ENCODE peak calls at places on chromosome 10, in four cellular contexts. One of them, this sample, is unnamed.

GRCh38 chr10:108362306-108362705 is 1197.8 kb upstream of the SORCS1 start:
- DNase-seq in OCI-LY7: no peak
- DNase-seq in mammary epithelial cell: no peak
- DNase-seq in HepG2: no peak
- DNase-seq in this sample: no peak

GRCh38 chr10:112082134-112082533 is 101.4 kb downstream of the GPAM start:
- DNase-seq in OCI-LY7: no peak
- DNase-seq in mammary epithelial cell: no peak
- DNase-seq in HepG2: no peak
- DNase-seq in this sample: no peak

GRCh38 chr10:97915346-97915745 is 65.7 kb downstream of the GOLGA7B start:
- DNase-seq in OCI-LY7: no peak
- DNase-seq in mammary epithelial cell: no peak
- DNase-seq in HepG2: no peak
- DNase-seq in this sample: no peak

GRCh38 chr10:44992070-44992731 is 8.5 kb upstream of the ZNF22 start:
- DNase-seq in OCI-LY7: no peak
- DNase-seq in mammary epithelial cell: no peak
- DNase-seq in HepG2: no peak
- DNase-seq in this sample: no peak

GRCh38 chr10:63703113-63703670 is 182.0 kb downstream of the REEP3 start:
- DNase-seq in OCI-LY7: peak
- DNase-seq in mammary epithelial cell: no peak
- DNase-seq in HepG2: no peak
- DNase-seq in this sample: no peak

GRCh38 chr10:22086730-22087364 is 83.3 kb upstream of the DNAJC1 start:
- DNase-seq in OCI-LY7: no peak
- DNase-seq in mammary epithelial cell: peak
- DNase-seq in HepG2: peak
- DNase-seq in this sample: no peak

GRCh38 chr10:99612167-99612831 is 7.9 kb downstream of the SLC25A28 start:
- DNase-seq in OCI-LY7: peak
- DNase-seq in mammary epithelial cell: peak
- DNase-seq in HepG2: peak
- DNase-seq in this sample: peak

GRCh38 chr10:79984851-79985250 is 35.9 kb upstream of the SFTPD start:
- DNase-seq in OCI-LY7: no peak
- DNase-seq in mammary epithelial cell: peak
- DNase-seq in HepG2: no peak
- DNase-seq in this sample: no peak

GRCh38 chr10:97412891-97413304 is 11.8 kb upstream of the RRP12 start:
- DNase-seq in OCI-LY7: no peak
- DNase-seq in mammary epithelial cell: peak
- DNase-seq in HepG2: peak
- DNase-seq in this sample: peak

GRCh38 chr10:42783181-42783549 is 570 bp downstream of the BMS1 start:
- DNase-seq in OCI-LY7: no peak
- DNase-seq in mammary epithelial cell: peak
- DNase-seq in HepG2: peak
- DNase-seq in this sample: no peak

GRCh38 chr10:78892383-78893191 is 176.2 kb upstream of the ZMIZ1 start:
- DNase-seq in OCI-LY7: no peak
- DNase-seq in mammary epithelial cell: no peak
- DNase-seq in HepG2: no peak
- DNase-seq in this sample: no peak

GRCh38 chr10:43190775-43191174 is 52.5 kb downstream of the CSGALNACT2 start:
- DNase-seq in OCI-LY7: no peak
- DNase-seq in mammary epithelial cell: peak
- DNase-seq in HepG2: no peak
- DNase-seq in this sample: no peak

GRCh38 chr10:29590598-29591415 is 44.0 kb downstream of the SVIL start:
- DNase-seq in OCI-LY7: peak
- DNase-seq in mammary epithelial cell: peak
- DNase-seq in HepG2: peak
- DNase-seq in this sample: peak

GRCh38 chr10:97016728-97017473 is 168.9 kb downstream of the SLIT1 start:
- DNase-seq in OCI-LY7: peak
- DNase-seq in mammary epithelial cell: no peak
- DNase-seq in HepG2: no peak
- DNase-seq in this sample: peak

GRCh38 chr10:43132796-43133195 is 5.4 kb upstream of the CSGALNACT2 start:
- DNase-seq in OCI-LY7: no peak
- DNase-seq in mammary epithelial cell: no peak
- DNase-seq in HepG2: no peak
- DNase-seq in this sample: no peak

GRCh38 chr10:119640875-119641526 is 10.2 kb upstream of the BAG3 start:
- DNase-seq in OCI-LY7: no peak
- DNase-seq in mammary epithelial cell: no peak
- DNase-seq in HepG2: peak
- DNase-seq in this sample: peak

GRCh38 chr10:76303682-76304316 is 872.4 kb downstream of the LRMDA start:
- DNase-seq in OCI-LY7: peak
- DNase-seq in mammary epithelial cell: peak
- DNase-seq in HepG2: peak
- DNase-seq in this sample: peak

GRCh38 chr10:47370878-47371277 is 13.2 kb downstream of the ZNF488 start:
- DNase-seq in OCI-LY7: no peak
- DNase-seq in mammary epithelial cell: no peak
- DNase-seq in HepG2: no peak
- DNase-seq in this sample: no peak

GRCh38 chr10:80153460-80153859 is 20.9 kb downstream of the PLAC9 start:
- DNase-seq in OCI-LY7: no peak
- DNase-seq in mammary epithelial cell: no peak
- DNase-seq in HepG2: no peak
- DNase-seq in this sample: no peak

GRCh38 chr10:42830237-42830636 is 47.6 kb downstream of the BMS1 start:
- DNase-seq in OCI-LY7: no peak
- DNase-seq in mammary epithelial cell: no peak
- DNase-seq in HepG2: no peak
- DNase-seq in this sample: no peak

GRCh38 chr10:79022565-79023488 is 45.9 kb upstream of the ZMIZ1 start:
- DNase-seq in OCI-LY7: peak
- DNase-seq in mammary epithelial cell: no peak
- DNase-seq in HepG2: peak
- DNase-seq in this sample: peak

GRCh38 chr10:86798030-86798429 is 41.6 kb downstream of the BMPR1A start:
- DNase-seq in OCI-LY7: no peak
- DNase-seq in mammary epithelial cell: no peak
- DNase-seq in HepG2: no peak
- DNase-seq in this sample: no peak

GRCh38 chr10:18196806-18197550 is 56.8 kb downstream of the CACNB2 start:
- DNase-seq in OCI-LY7: no peak
- DNase-seq in mammary epithelial cell: no peak
- DNase-seq in HepG2: no peak
- DNase-seq in this sample: no peak

GRCh38 chr10:121900443-121901174 is 27.2 kb downstream of the ATE1 start:
- DNase-seq in OCI-LY7: peak
- DNase-seq in mammary epithelial cell: peak
- DNase-seq in HepG2: peak
- DNase-seq in this sample: peak

GRCh38 chr10:123153486-123154091 is 613 bp upstream of the BUB3 start:
- DNase-seq in OCI-LY7: no peak
- DNase-seq in mammary epithelial cell: no peak
- DNase-seq in HepG2: no peak
- DNase-seq in this sample: no peak

GRCh38 chr10:87852092-87852491 is 11.2 kb downstream of the KLLN start:
- DNase-seq in OCI-LY7: no peak
- DNase-seq in mammary epithelial cell: no peak
- DNase-seq in HepG2: no peak
- DNase-seq in this sample: no peak

GRCh38 chr10:130480491-130480890 is 344.3 kb downstream of the GLRX3 start:
- DNase-seq in OCI-LY7: no peak
- DNase-seq in mammary epithelial cell: no peak
- DNase-seq in HepG2: no peak
- DNase-seq in this sample: no peak

GRCh38 chr10:79948976-79949722 is at the start of gene SFTPD:
- DNase-seq in OCI-LY7: no peak
- DNase-seq in mammary epithelial cell: peak
- DNase-seq in HepG2: no peak
- DNase-seq in this sample: no peak

GRCh38 chr10:11450427-11450826 is 161.0 kb downstream of the USP6NL start:
- DNase-seq in OCI-LY7: peak
- DNase-seq in mammary epithelial cell: no peak
- DNase-seq in HepG2: no peak
- DNase-seq in this sample: no peak

GRCh38 chr10:29501692-29502091 is 133.1 kb downstream of the SVIL start:
- DNase-seq in OCI-LY7: no peak
- DNase-seq in mammary epithelial cell: peak
- DNase-seq in HepG2: no peak
- DNase-seq in this sample: no peak

GRCh38 chr10:132328130-132328529 is 3.9 kb upstream of the LRRC27 start:
- DNase-seq in OCI-LY7: no peak
- DNase-seq in mammary epithelial cell: no peak
- DNase-seq in HepG2: no peak
- DNase-seq in this sample: no peak

GRCh38 chr10:121976607-121977006 is 1.6 kb upstream of the NSMCE4A start:
- DNase-seq in OCI-LY7: no peak
- DNase-seq in mammary epithelial cell: no peak
- DNase-seq in HepG2: peak
- DNase-seq in this sample: no peak

GRCh38 chr10:86346169-86346793 is 20.3 kb downstream of the GRID1 start:
- DNase-seq in OCI-LY7: no peak
- DNase-seq in mammary epithelial cell: no peak
- DNase-seq in HepG2: no peak
- DNase-seq in this sample: no peak

GRCh38 chr10:101032637-101033201 is 1.7 kb downstream of the SFXN3 start:
- DNase-seq in OCI-LY7: no peak
- DNase-seq in mammary epithelial cell: peak
- DNase-seq in HepG2: peak
- DNase-seq in this sample: no peak

GRCh38 chr10:24723788-24724380 is at the start of gene ARHGAP21:
- DNase-seq in OCI-LY7: peak
- DNase-seq in mammary epithelial cell: peak
- DNase-seq in HepG2: no peak
- DNase-seq in this sample: peak

GRCh38 chr10:24722131-24722675 is 1.5 kb downstream of the ARHGAP21 start:
- DNase-seq in OCI-LY7: no peak
- DNase-seq in mammary epithelial cell: peak
- DNase-seq in HepG2: no peak
- DNase-seq in this sample: peak

GRCh38 chr10:24724381-24725228 is 918 bp upstream of the ARHGAP21 start:
- DNase-seq in OCI-LY7: peak
- DNase-seq in mammary epithelial cell: peak
- DNase-seq in HepG2: peak
- DNase-seq in this sample: peak

GRCh38 chr10:24722676-24723385 is 856 bp downstream of the ARHGAP21 start:
- DNase-seq in OCI-LY7: peak
- DNase-seq in mammary epithelial cell: peak
- DNase-seq in HepG2: peak
- DNase-seq in this sample: peak

DNA sequence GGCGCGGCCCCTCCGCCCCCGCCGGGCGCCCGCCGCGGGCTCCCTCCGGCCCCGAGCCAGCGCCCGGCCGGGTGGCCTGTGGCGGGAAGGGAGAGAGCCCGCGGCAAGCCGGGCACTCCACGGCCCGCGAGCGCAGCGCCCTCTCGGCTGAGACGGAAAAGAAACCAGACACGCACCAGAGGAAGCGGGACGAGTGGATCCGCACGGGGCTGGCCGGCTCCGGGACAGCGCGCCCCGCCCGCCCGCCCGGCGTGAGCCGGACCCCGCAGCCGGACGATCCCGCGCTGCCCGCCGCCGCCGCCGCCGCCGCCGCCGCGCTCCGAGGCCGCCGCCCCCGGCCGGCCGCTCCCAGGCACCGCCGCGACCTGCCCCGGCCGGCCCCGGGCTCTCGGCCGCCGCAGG is 300 bp downstream of the ARHGAP21 start:
- DNase-seq in OCI-LY7: peak
- DNase-seq in mammary epithelial cell: peak
- DNase-seq in HepG2: no peak
- DNase-seq in this sample: peak
- H3K4me2 ChIP-seq in OCI-LY7: peak
- H3K4me2 ChIP-seq in mammary epithelial cell: peak
- H3K4me2 ChIP-seq in HepG2: peak
- H3K4me2 ChIP-seq in this sample: no peak

GRCh38 chr10:77845455-77845850 is 81.1 kb downstream of the DLG5 start:
- DNase-seq in OCI-LY7: no peak
- DNase-seq in mammary epithelial cell: no peak
- DNase-seq in HepG2: no peak
- DNase-seq in this sample: no peak

GRCh38 chr10:77849039-77849664 is 77.4 kb downstream of the DLG5 start:
- DNase-seq in OCI-LY7: peak
- DNase-seq in mammary epithelial cell: no peak
- DNase-seq in HepG2: peak
- DNase-seq in this sample: no peak

GRCh38 chr10:77844713-77845454 is 81.7 kb downstream of the DLG5 start:
- DNase-seq in OCI-LY7: no peak
- DNase-seq in mammary epithelial cell: peak
- DNase-seq in HepG2: no peak
- DNase-seq in this sample: no peak

GRCh38 chr10:77844177-77844576 is 82.4 kb downstream of the DLG5 start:
- DNase-seq in OCI-LY7: no peak
- DNase-seq in mammary epithelial cell: no peak
- DNase-seq in HepG2: no peak
- DNase-seq in this sample: no peak

DNA sequence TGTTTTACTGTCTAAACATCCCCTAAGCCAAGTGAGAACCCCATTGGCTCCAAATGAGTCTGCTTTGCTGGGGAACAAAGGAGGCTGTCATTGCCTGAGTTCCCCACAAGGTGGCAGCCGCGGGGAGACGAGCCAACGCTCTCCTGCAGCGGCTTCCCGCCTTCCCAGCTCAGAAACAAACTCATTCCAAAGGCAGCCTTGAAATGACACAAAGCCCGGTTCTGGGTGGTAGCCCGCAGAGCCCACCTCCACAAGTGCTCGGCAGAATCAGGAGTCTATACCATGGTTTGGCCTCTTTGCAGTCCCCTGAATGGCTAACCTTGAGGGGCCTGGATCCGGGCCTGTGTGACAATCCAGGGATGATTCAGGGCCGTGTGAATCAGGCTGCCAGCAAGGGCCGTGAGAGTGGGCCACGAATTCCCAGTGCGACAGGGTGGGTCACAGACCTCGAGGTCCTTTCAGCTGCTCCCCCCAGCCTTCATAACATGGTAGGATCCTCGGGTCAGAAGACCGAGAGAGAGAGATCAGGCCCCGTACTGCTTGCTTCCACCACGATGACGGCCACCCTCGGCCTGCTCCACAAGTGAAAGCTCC is 79.7 kb downstream of the DLG5 start:
- DNase-seq in OCI-LY7: peak
- DNase-seq in mammary epithelial cell: peak
- DNase-seq in HepG2: peak
- DNase-seq in this sample: peak
- H3K4me2 ChIP-seq in OCI-LY7: no peak
- H3K4me2 ChIP-seq in mammary epithelial cell: no peak
- H3K4me2 ChIP-seq in HepG2: no peak
- H3K4me2 ChIP-seq in this sample: peak

GRCh38 chr10:35608317-35608672 is 3.2 kb downstream of the GJD4 start:
- DNase-seq in OCI-LY7: no peak
- DNase-seq in mammary epithelial cell: no peak
- DNase-seq in HepG2: no peak
- DNase-seq in this sample: no peak
- H3K4me2 ChIP-seq in OCI-LY7: no peak
- H3K4me2 ChIP-seq in mammary epithelial cell: peak
- H3K4me2 ChIP-seq in HepG2: no peak
- H3K4me2 ChIP-seq in this sample: no peak

GRCh38 chr10:69473304-69473985 is 22.2 kb downstream of the TSPAN15 start:
- DNase-seq in OCI-LY7: no peak
- DNase-seq in mammary epithelial cell: no peak
- DNase-seq in HepG2: no peak
- DNase-seq in this sample: no peak
- H3K4me2 ChIP-seq in OCI-LY7: no peak
- H3K4me2 ChIP-seq in mammary epithelial cell: no peak
- H3K4me2 ChIP-seq in HepG2: no peak
- H3K4me2 ChIP-seq in this sample: no peak